ENCODE peak calls at places on chromosomes 4 and X, in eight cellular contexts. U is HT-29; O is memory B cell; I is HS-5; H is activated CD8-positive, alpha-beta memory T cell treated with anti-CD3 and anti-CD28 coated beads for 24 hours; A is HFF-Myc; L is sciatic nerve; X is heart left ventricle. K is an unnamed sample.

GRCh38 chr4:187063251-187063650 is 339.6 kb upstream of the FAT1 start:
- DNase-seq in L (no peak), O (no peak), U (no peak), X (no peak), I (no peak), A (no peak), H (no peak), K (no peak)

GRCh38 chr4:23333946-23334878 is 555.6 kb downstream of the PPARGC1A start:
- DNase-seq in A (peak), U (peak), L (no peak), H (no peak), O (no peak), I (peak), X (no peak), K (no peak)

GRCh38 chr4:78022517-78022916 is 34.6 kb upstream of the FRAS1 start:
- DNase-seq in U (no peak), O (no peak), H (no peak), I (no peak), A (no peak), X (no peak), L (no peak), K (no peak)

GRCh38 chr4:64121803-64122202 is 287.4 kb downstream of the TECRL start:
- DNase-seq in A (no peak), L (no peak), U (no peak), H (no peak), X (no peak), I (no peak), O (no peak), K (no peak)

GRCh38 chrX:102808336-102808735 is 87.8 kb downstream of the GPRASP3 start:
- DNase-seq in A (no peak), L (no peak), H (no peak), I (peak), O (no peak), U (no peak), X (no peak), K (no peak)

GRCh38 chr4:102541708-102542107 is 40.5 kb downstream of the NFKB1 start:
- DNase-seq in L (no peak), O (no peak), I (no peak), X (no peak), A (no peak), U (no peak), H (no peak), K (no peak)

GRCh38 chr4:140888059-140888458 is 131.9 kb upstream of the TBC1D9 start:
- DNase-seq in I (no peak), L (no peak), H (no peak), O (no peak), X (no peak), A (no peak), U (no peak), K (no peak)

GRCh38 chr4:108709722-108710121 is 53.1 kb downstream of the ETNPPL start:
- DNase-seq in U (no peak), H (no peak), O (no peak), I (no peak), A (no peak), L (no peak), X (no peak), K (no peak)

GRCh38 chr4:39808231-39808749 is 110.4 kb downstream of the UBE2K start:
- DNase-seq in A (no peak), I (no peak), O (no peak), X (no peak), U (no peak), H (no peak), L (no peak), K (no peak)

GRCh38 chr4:23878912-23879732 is 10.7 kb downstream of the PPARGC1A start:
- DNase-seq in O (no peak), H (no peak), I (no peak), X (no peak), A (no peak), L (no peak), U (no peak), K (no peak)

GRCh38 chr4:6226506-6226905 is 26.2 kb upstream of the JAKMIP1 start:
- DNase-seq in U (no peak), O (no peak), X (no peak), A (no peak), H (no peak), L (peak), I (no peak), K (no peak)

GRCh38 chrX:96568088-96568487 is 116.6 kb upstream of the DIAPH2 start:
- DNase-seq in O (no peak), I (no peak), L (no peak), A (no peak), U (no peak), H (no peak), X (no peak), K (no peak)

GRCh38 chr4:105966046-105966445 is 70.8 kb downstream of the NPNT start:
- DNase-seq in A (peak), I (peak), O (no peak), X (no peak), L (no peak), H (no peak), U (no peak), K (peak)

GRCh38 chr4:523601-524000 is 24.6 kb downstream of the PIGG start:
- DNase-seq in X (no peak), O (no peak), H (no peak), I (no peak), L (no peak), U (no peak), A (no peak), K (no peak)

GRCh38 chrX:5449323-5449722 is 779.3 kb downstream of the NLGN4X start:
- DNase-seq in X (no peak), I (no peak), L (no peak), A (no peak), O (no peak), H (no peak), U (no peak), K (no peak)

GRCh38 chr4:3792813-3793212 is 26.6 kb downstream of the ADRA2C start:
- DNase-seq in H (no peak), A (no peak), O (no peak), X (no peak), U (peak), I (no peak), L (no peak), K (peak)

GRCh38 chr4:126986828-126987227 is 645.9 kb upstream of the INTU start:
- DNase-seq in A (peak), H (no peak), I (peak), L (no peak), U (no peak), O (no peak), X (no peak), K (no peak)

GRCh38 chr4:2059034-2059725 is at the start of gene NAT8L:
- DNase-seq in O (no peak), A (no peak), U (no peak), I (no peak), L (no peak), H (no peak), X (no peak), K (no peak)